ENCODE peak calls at places on chromosomes 7 and 10, in nine cellular contexts. D is GM12878, K is HCT116, X is uterus, H is A549, L is adrenal gland, Y is HepG2, Q is IMR-90, N is esophagus squamous epithelium. M is an unnamed sample.

GRCh38 chr7:40003586-40003985 is 53.5 kb downstream of the CDK13 start:
- DNase-seq in D (no peak), L (no peak), H (no peak), Y (no peak), K (no peak), X (no peak), Q (no peak), N (no peak), M (no peak)

GRCh38 chr10:126448091-126448490 is 59.8 kb upstream of the ADAM12 start:
- DNase-seq in X (no peak), K (no peak), D (no peak), L (no peak), Q (no peak), H (no peak), N (no peak), Y (no peak), M (no peak)

GRCh38 chr7:85025312-85025756 is 161.5 kb downstream of the SEMA3D start:
- DNase-seq in N (no peak), X (no peak), Q (no peak), L (no peak), Y (no peak), D (no peak), K (no peak), H (no peak), M (no peak)

GRCh38 chr7:99120503-99120902 is 23.4 kb downstream of the SMURF1 start:
- DNase-seq in Q (peak; percentile 19), K (no peak), D (no peak), X (no peak), Y (no peak), N (no peak), L (no peak), H (no peak), M (no peak)

GRCh38 chr7:22890773-22891172 is 68.1 kb upstream of the TOMM7 start:
- DNase-seq in H (no peak), Y (no peak), Q (no peak), D (no peak), K (no peak), N (no peak), X (no peak), L (no peak), M (no peak)

GRCh38 chr10:35690534-35690933 is 48.4 kb upstream of the FZD8 start:
- DNase-seq in L (no peak), K (no peak), N (no peak), D (no peak), Y (peak; percentile 8), X (no peak), Q (no peak), H (no peak), M (no peak)

GRCh38 chr10:19412531-19412930 is 363.9 kb downstream of the MALRD1 start:
- DNase-seq in N (no peak), D (no peak), X (no peak), Y (peak; percentile 16), K (no peak), H (peak; percentile 18), Q (peak; percentile 45), L (no peak), M (no peak)

GRCh38 chr7:6271091-6271658 is 1.2 kb downstream of the CYTH3 start:
- DNase-seq in L (peak; percentile 81), K (no peak), Q (peak; percentile 39), Y (no peak), H (peak; percentile 78), D (no peak), X (peak; percentile 38), N (no peak), M (peak; percentile 35)

GRCh38 chr10:42939685-42940366 is 137.0 kb upstream of the RET start:
- DNase-seq in K (no peak), X (no peak), H (no peak), Y (no peak), L (peak; percentile 40), Q (no peak), N (no peak), D (no peak), M (peak; percentile 2)

GRCh38 chr7:51090411-51090810 is 226.2 kb downstream of the COBL start:
- DNase-seq in X (no peak), D (no peak), Q (no peak), H (no peak), N (no peak), L (no peak), K (no peak), Y (no peak), M (no peak)

GRCh38 chr7:6288270-6288860 is 15.9 kb upstream of the CYTH3 start:
- DNase-seq in H (no peak), Y (no peak), K (no peak), Q (no peak), X (no peak), N (no peak), L (no peak), D (no peak), M (no peak)

GRCh38 chr10:122207596-122207995 is 63.5 kb upstream of the BTBD16 start:
- DNase-seq in Y (no peak), X (no peak), N (no peak), H (no peak), D (no peak), Q (peak; percentile 51), L (no peak), K (no peak), M (no peak)
- TF ChIP-seq CTCF in Y (no peak), X (no peak), N (no peak), H (no peak), D (no peak), Q (no peak), L (no peak), K (no peak), M (no peak)

DNA sequence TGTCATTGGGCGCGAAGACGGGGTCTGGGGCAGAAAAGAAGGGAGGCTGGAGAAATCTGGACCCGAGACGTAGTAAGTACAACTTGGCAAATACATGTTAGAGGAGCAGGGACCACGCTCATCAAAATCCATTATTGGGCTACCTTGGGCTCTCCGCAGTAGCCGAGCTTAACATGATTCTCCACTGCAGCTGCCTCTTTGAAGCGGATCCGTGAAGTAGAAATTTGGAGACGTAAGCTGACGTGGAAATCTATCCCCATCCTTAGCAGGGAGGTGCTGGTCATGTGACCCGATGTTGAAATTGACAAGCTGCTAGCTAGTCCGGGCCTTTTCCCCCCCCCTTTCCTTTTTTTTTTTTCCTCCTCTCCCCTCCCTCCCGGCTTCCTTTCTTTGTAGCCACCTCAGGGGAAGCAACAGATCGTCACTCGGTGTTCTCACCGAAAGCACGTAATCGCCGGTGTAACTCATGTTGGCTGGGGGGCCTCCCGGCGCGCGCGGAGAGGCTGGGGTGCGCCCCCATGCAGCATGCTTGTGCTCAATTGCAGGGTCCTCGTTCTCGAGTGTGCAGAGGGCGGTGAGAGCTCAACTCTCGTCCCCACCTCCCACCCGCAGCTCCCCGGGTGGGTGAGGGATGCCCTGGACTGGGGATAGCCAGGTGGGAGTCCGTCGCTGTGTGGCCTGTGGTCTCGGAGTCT is at the start of gene HOXA11:
- DNase-seq in Q (peak; percentile 20), D (no peak), K (no peak), X (peak; percentile 82), L (peak; percentile 49), Y (no peak), N (no peak), H (no peak), M (peak; percentile 43)
- TF ChIP-seq POLR2A in Q (no peak), D (no peak), K (peak; percentile 52), X (peak; percentile 84), L (no peak), Y (no peak), N (no peak), H (no peak), M (no peak)

GRCh38 chr7:150481207-150481920 is 30.9 kb downstream of the GIMAP8 start:
- DNase-seq in K (no peak), Y (no peak), L (no peak), H (no peak), X (no peak), Q (no peak), N (no peak), D (no peak), M (no peak)

GRCh38 chr7:150479023-150479716 is 28.7 kb downstream of the GIMAP8 start:
- DNase-seq in H (no peak), K (no peak), N (no peak), Y (no peak), X (no peak), L (no peak), D (no peak), Q (no peak), M (no peak)

GRCh38 chr7:150476819-150477631 is 26.6 kb downstream of the GIMAP8 start:
- DNase-seq in Q (no peak), L (no peak), N (no peak), D (no peak), H (no peak), Y (no peak), X (no peak), K (no peak), M (no peak)

GRCh38 chr7:150476285-150476684 is 25.9 kb downstream of the GIMAP8 start:
- DNase-seq in H (no peak), L (no peak), N (no peak), K (no peak), Y (no peak), X (no peak), D (no peak), Q (no peak), M (no peak)

DNA sequence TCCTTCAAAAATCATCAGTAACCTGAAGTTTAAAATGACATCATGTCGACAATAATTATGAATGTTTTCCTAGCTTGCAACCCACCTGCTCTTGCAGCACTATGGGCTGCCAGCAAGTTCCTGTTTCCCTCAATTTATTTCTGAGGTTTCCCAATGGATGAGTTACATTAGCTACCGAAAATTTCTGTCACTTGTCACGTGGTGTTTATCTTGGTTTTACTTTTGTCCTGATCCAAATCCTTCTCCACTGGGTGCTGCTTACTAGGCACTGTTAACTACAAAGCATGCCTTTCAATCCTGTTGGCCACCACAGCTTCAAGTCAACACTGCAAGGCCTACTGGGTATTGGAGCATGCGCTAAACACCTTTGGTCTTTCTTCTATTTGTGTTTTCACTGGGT is 31.5 kb downstream of the GIMAP8 start:
- DNase-seq in D (no peak), Q (no peak), X (no peak), Y (no peak), H (no peak), N (no peak), L (no peak), K (no peak), M (no peak)
- TF ChIP-seq CTCF in D (no peak), Q (no peak), X (no peak), Y (no peak), H (no peak), N (no peak), L (no peak), K (no peak), M (no peak)

GRCh38 chr10:71242621-71243009 is 30.2 kb downstream of the UNC5B start:
- DNase-seq in H (no peak), Q (no peak), D (no peak), Y (no peak), N (no peak), X (no peak), L (no peak), K (no peak), M (no peak)

GRCh38 chr10:71243756-71244637 is 31.6 kb downstream of the UNC5B start:
- DNase-seq in Q (peak; percentile 28), H (peak; percentile 22), Y (no peak), X (no peak), D (no peak), N (no peak), K (no peak), L (no peak), M (no peak)

GRCh38 chr10:71239946-71240795 is 27.8 kb downstream of the UNC5B start:
- DNase-seq in K (no peak), D (no peak), N (no peak), Q (no peak), L (peak; percentile 72), H (no peak), X (no peak), Y (no peak), M (no peak)

GRCh38 chr10:71241114-71241898 is 28.9 kb downstream of the UNC5B start:
- DNase-seq in X (peak; percentile 79), Y (no peak), H (no peak), N (no peak), L (peak; percentile 87), Q (peak; percentile 50), D (no peak), K (no peak), M (no peak)

GRCh38 chr10:71241899-71242620 is 29.7 kb downstream of the UNC5B start:
- DNase-seq in D (no peak), K (no peak), Y (no peak), H (no peak), X (no peak), N (no peak), L (no peak), Q (no peak), M (no peak)
- TF ChIP-seq POLR2A in D (no peak), K (no peak), Y (no peak), H (no peak), X (no peak), N (no peak), L (no peak), Q (no peak), M (no peak)